ENCODE peak calls at places on chromosomes 4 and X, in five cellular contexts. R is endothelial cell of umbilical vein; N is IMR-90; V is CD8-positive, alpha-beta T cell; Y is breast epithelium. F is an unnamed sample.

GRCh38 chr4:1218892-1219552 is 29.9 kb downstream of the CTBP1 start:
- DNase-seq in R (no peak), N (no peak), V (no peak), Y (no peak), F (no peak)

GRCh38 chr4:108980455-108981239 is 217.8 kb upstream of the ETNPPL start:
- DNase-seq in R (no peak), N (no peak), V (no peak), Y (no peak), F (no peak)

GRCh38 chr4:188403272-188403671 is 264.0 kb downstream of the TRIML1 start:
- DNase-seq in R (no peak), N (no peak), V (no peak), Y (no peak), F (no peak)

GRCh38 chr4:104394409-104394813 is 100.3 kb downstream of the CXXC4 start:
- DNase-seq in R (no peak), N (no peak), V (no peak), Y (no peak), F (peak)

GRCh38 chr4:99013402-99013843 is 17.9 kb downstream of the METAP1 start:
- DNase-seq in R (no peak), N (peak), V (no peak), Y (no peak), F (no peak)

GRCh38 chr4:102843938-102844337 is 16.6 kb upstream of the UBE2D3 start:
- DNase-seq in R (no peak), N (no peak), V (no peak), Y (no peak), F (no peak)

GRCh38 chrX:1316527-1316926 is 20.1 kb upstream of the IL3RA start:
- DNase-seq in R (no peak), N (no peak), V (no peak), Y (peak), F (peak)

GRCh38 chrX:33969105-33969504 is 163.0 kb downstream of the FAM47A start:
- DNase-seq in R (no peak), N (no peak), V (no peak), Y (no peak), F (no peak)

GRCh38 chr4:188934320-188934975 is 795.2 kb downstream of the TRIML1 start:
- DNase-seq in R (no peak), N (peak), V (no peak), Y (no peak), F (no peak)

GRCh38 chrX:125681507-125681906 is 361.8 kb downstream of the TEX13C start:
- DNase-seq in R (no peak), N (no peak), V (no peak), Y (no peak), F (no peak)

GRCh38 chrX:4547218-4547836 is 833.9 kb upstream of the PRKX start:
- DNase-seq in R (peak), N (peak), V (peak), Y (no peak), F (no peak)

GRCh38 chr4:122876456-122876855 is 45.9 kb downstream of the NUDT6 start:
- DNase-seq in R (no peak), N (peak), V (no peak), Y (no peak), F (no peak)

GRCh38 chr4:183342541-183343533 is 20.6 kb upstream of the CLDN24 start:
- DNase-seq in R (no peak), N (no peak), V (no peak), Y (no peak), F (no peak)

GRCh38 chr4:78079701-78080430 is 22.7 kb downstream of the FRAS1 start:
- DNase-seq in R (no peak), N (no peak), V (no peak), Y (no peak), F (no peak)

GRCh38 chr4:11878241-11878640 is 449.5 kb upstream of the HS3ST1 start:
- DNase-seq in R (no peak), N (no peak), V (no peak), Y (no peak), F (no peak)

GRCh38 chrX:68705986-68706385 is 58.5 kb downstream of the STARD8 start:
- DNase-seq in R (no peak), N (no peak), V (no peak), Y (no peak), F (no peak)

GRCh38 chr4:118967393-118967792 is 78.7 kb downstream of the SYNPO2 start:
- DNase-seq in R (no peak), N (peak), V (no peak), Y (peak), F (no peak)

GRCh38 chr4:21415728-21416127 is 532.8 kb downstream of the KCNIP4 start:
- DNase-seq in R (no peak), N (no peak), V (no peak), Y (no peak), F (no peak)

GRCh38 chr4:106746451-106746850 is 289.7 kb downstream of the DKK2 start:
- DNase-seq in R (peak), N (no peak), V (no peak), Y (no peak), F (no peak)

GRCh38 chrX:69104756-69105434 is 60.4 kb downstream of the PJA1 start:
- DNase-seq in R (no peak), N (no peak), V (no peak), Y (no peak), F (no peak)

GRCh38 chr4:154958621-154959358 is 177.7 kb downstream of the RBM46 start:
- DNase-seq in R (no peak), N (no peak), V (no peak), Y (no peak), F (no peak)

GRCh38 chr4:13635281-13635799 is 7.8 kb upstream of the BOD1L1 start:
- DNase-seq in R (no peak), N (no peak), V (no peak), Y (no peak), F (no peak)

GRCh38 chrX:140123446-140123845 is 158.1 kb upstream of the CXorf66 start:
- DNase-seq in R (no peak), N (no peak), V (no peak), Y (no peak), F (no peak)

GRCh38 chr4:11589676-11590075 is 161.0 kb upstream of the HS3ST1 start:
- DNase-seq in R (peak), N (peak), V (no peak), Y (no peak), F (no peak)

GRCh38 chr4:139171878-139172691 is 4.9 kb downstream of the ELF2 start:
- DNase-seq in R (no peak), N (peak), V (no peak), Y (no peak), F (no peak)

GRCh38 chr4:140092094-140092820 is 61.7 kb downstream of the MAML3 start:
- DNase-seq in R (peak), N (no peak), V (peak), Y (peak), F (peak)

GRCh38 chr4:8916914-8917305 is 45.3 kb upstream of the HMX1 start:
- DNase-seq in R (no peak), N (no peak), V (no peak), Y (peak), F (no peak)

GRCh38 chrX:153509592-153509991 is 7.8 kb upstream of the ATP2B3 start:
- DNase-seq in R (no peak), N (no peak), V (no peak), Y (no peak), F (no peak)

GRCh38 chrX:12138366-12139313 is at the start of gene FRMPD4:
- DNase-seq in R (no peak), N (peak), V (no peak), Y (no peak), F (peak)

GRCh38 chr4:8394125-8394524 is 46.4 kb downstream of the ACOX3 start:
- DNase-seq in R (no peak), N (peak), V (no peak), Y (peak), F (no peak)

GRCh38 chr4:45578874-45579273 is 545.0 kb downstream of the GABRG1 start:
- DNase-seq in R (no peak), N (no peak), V (no peak), Y (no peak), F (no peak)

GRCh38 chr4:154135576-154135975 is 346.7 kb upstream of the SFRP2 start:
- DNase-seq in R (no peak), N (no peak), V (no peak), Y (no peak), F (no peak)

GRCh38 chr4:168388890-168389289 is 70.3 kb upstream of the DDX60 start:
- DNase-seq in R (peak), N (peak), V (no peak), Y (no peak), F (no peak)

GRCh38 chr4:115165503-115165902 is 52.1 kb upstream of the NDST4 start:
- DNase-seq in R (no peak), N (no peak), V (no peak), Y (no peak), F (no peak)

GRCh38 chrX:29431895-29432294 is 783.5 kb upstream of the MAGEB2 start:
- DNase-seq in R (no peak), N (no peak), V (no peak), Y (no peak), F (no peak)

GRCh38 chrX:115047181-115047580 is 29.8 kb upstream of the IL13RA2 start:
- DNase-seq in R (no peak), N (peak), V (no peak), Y (no peak), F (no peak)

GRCh38 chrX:47481160-47481559 is 1.9 kb downstream of the ZNF41 start:
- DNase-seq in R (no peak), N (no peak), V (no peak), Y (no peak), F (no peak)

GRCh38 chr4:38935391-38936073 is 67.9 kb downstream of the FAM114A1 start:
- DNase-seq in R (no peak), N (peak), V (no peak), Y (no peak), F (no peak)

GRCh38 chrX:39720945-39721344 is 376.8 kb downstream of the BCOR start:
- DNase-seq in R (no peak), N (no peak), V (no peak), Y (no peak), F (no peak)
- H3K27ac ChIP-seq in R (no peak), N (no peak), V (no peak), Y (no peak), F (no peak)

DNA sequence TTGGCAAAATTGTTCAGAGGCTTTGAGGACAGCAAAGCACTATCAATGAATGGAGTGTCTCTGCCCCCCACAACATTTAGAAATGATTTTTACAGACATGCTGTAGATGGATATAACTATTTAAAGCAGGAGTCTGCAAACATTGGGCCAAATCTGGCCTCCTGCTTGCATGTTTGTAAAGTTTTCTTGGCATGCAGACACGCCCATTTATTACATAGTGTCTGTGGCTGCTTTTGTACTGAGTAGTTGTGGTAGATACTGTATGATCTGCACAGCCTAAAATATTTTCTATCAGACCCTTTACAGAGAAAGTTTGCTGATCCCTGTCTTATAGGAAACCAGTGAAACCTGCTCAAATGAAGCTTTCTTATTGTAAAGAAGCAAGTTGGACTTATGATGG is 45.5 kb upstream of the PHEX start:
- DNase-seq in R (no peak), N (peak), V (no peak), Y (no peak), F (no peak)
- H3K27ac ChIP-seq in R (no peak), N (no peak), V (no peak), Y (no peak), F (no peak)

DNA sequence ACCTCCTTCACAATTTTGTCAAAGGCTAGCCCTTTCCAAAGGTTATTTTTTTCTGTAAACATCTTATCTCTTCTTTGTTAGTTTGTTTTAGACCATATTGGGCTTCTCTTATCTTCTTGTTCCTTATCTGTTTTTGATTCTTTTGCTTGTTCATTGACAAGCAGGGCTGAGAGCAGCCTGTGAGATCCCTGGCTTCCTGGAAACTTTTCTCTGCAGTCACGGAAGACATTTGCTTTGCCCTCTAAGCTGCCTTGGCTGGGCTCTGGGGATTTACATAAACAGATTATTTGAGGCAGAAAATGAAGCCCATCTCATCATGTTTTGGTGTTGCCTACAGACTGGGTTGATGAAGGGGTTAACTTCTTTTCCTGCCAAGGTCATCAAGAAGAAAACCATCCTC is 157.4 kb upstream of the AMOT start:
- DNase-seq in R (no peak), N (no peak), V (no peak), Y (no peak), F (no peak)
- H3K27ac ChIP-seq in R (no peak), N (no peak), V (no peak), Y (no peak), F (no peak)

DNA sequence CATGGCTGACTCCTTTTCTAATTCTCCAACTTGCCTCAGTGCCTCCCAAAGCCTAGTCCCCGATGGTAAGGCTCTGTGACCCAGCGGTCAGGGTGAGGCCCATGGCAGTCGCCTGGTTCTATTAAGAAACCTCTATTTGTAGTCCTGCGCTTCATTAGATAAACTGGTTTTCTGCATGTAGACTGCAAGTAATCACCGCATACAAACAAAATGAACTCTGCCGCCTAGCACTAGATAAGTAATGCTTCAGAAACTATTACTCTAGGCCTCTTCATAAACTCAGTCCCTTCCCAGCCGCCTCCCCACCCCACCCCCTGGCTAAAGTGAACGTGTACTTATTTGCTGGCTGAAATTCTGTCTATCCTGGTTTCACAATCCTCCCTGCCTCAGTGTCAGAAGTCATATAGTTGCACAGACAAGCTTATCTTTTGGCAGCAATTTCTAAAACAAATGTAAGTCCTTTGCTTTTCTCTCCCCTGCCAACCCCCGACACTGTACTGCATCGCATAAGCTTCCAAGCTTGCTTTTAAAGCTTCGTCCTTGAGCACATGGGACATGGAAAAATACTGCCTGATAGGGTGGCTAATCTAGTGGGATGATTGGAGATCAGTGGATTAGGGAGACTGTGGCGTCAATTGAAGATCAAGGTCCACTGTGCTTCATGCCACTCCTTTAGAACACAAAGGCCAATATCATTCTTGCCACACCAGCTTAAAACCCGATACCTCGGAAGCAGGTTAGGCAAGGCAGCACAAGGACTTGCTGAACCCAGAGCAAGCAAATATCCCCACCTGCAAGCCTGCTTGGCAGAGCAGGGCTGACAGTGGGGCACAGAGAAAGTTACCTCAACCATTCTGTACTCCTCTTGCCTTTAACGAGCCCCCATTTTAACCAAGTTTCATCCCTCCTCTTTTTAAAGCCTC is 125.8 kb downstream of the IRF2 start:
- DNase-seq in R (no peak), N (peak), V (no peak), Y (no peak), F (no peak)
- H3K27ac ChIP-seq in R (no peak), N (peak), V (no peak), Y (no peak), F (no peak)

GRCh38 chr4:124426279-124426678 is 286.3 kb downstream of the ANKRD50 start:
- DNase-seq in R (no peak), N (no peak), V (no peak), Y (no peak), F (no peak)

GRCh38 chr4:124427095-124427767 is 285.3 kb downstream of the ANKRD50 start:
- DNase-seq in R (peak), N (no peak), V (no peak), Y (no peak), F (no peak)

GRCh38 chr4:124429746-124430250 is 282.7 kb downstream of the ANKRD50 start:
- DNase-seq in R (peak), N (no peak), V (no peak), Y (no peak), F (no peak)

GRCh38 chr4:124431663-124432192 is 280.8 kb downstream of the ANKRD50 start:
- DNase-seq in R (peak), N (peak), V (no peak), Y (no peak), F (no peak)

DNA sequence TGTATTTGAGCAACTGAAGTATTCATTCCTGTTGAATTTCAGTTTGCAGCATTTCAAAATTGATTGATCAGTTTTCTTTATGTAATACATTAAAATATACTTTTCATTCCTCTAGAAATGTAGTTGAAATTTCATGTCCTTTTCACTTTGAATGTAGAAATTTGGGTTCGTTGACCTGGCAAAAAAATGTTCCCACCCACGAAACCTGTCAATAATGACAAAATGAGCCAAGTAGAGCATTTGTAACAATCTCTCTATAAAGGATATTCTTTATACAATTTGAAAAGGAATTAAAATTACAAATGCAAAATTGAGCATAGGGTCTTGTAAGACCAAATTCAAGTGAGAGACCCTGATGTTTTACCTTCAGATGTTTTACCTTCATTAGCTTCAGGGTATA is 283.9 kb downstream of the ANKRD50 start:
- DNase-seq in R (no peak), N (no peak), V (no peak), Y (no peak), F (no peak)
- H3K27ac ChIP-seq in R (peak), N (no peak), V (no peak), Y (no peak), F (no peak)

DNA sequence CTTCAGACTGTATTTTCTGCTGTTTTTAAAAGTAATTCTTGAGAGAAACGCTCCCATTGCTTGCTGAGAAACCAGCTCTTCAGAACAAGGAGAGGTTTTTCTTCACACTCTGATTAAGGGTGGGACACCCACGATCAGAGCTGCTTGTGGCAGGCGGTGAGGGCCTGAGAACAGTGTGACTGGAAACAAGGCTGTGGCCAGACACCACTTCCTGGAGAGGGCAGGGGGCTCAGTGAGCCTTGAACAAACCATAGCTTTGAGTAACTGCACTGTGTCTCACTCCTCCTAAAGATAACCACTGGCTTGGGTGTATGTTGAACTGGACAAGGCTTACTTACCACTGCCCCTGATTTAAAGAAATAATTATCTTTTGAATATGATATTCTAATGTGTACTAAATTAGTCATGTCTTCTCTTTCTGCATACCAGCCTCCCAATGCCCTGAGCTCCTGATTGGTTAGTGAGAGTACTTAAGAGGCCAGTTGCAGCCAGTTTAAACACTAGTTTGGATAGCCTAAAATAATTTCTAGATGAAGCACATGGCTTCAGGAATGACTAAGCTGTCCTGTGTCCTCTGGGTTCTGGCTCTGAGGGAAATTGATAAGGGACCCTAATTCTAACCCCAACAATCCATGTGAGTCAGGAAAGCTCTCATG is 3.7 kb upstream of the GPR82 start:
- DNase-seq in R (no peak), N (peak), V (peak), Y (no peak), F (no peak)
- H3K27ac ChIP-seq in R (no peak), N (no peak), V (no peak), Y (no peak), F (no peak)

GRCh38 chr4:25061602-25062001 is 30.9 kb upstream of the LGI2 start:
- DNase-seq in R (no peak), N (no peak), V (no peak), Y (no peak), F (no peak)
- H3K27ac ChIP-seq in R (no peak), N (no peak), V (no peak), Y (no peak), F (no peak)

DNA sequence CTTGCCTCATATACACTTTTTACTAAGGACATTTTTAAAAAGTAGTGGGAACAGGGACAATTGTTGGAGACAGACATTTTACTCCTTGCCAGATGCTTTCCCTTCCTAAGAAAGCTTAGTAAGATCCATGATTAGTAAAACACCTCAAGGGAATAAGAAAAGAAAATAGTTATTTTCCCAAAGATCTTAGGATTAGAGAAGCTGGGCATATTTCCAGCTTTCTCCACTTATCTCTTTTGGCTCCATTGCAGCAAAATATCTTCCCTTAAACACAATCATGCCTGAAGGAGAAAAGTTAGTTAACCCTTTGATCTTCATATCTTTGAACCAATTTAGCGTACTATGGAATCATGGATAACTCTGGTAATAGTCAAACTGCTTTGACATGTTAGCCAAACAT is 257.9 kb downstream of the PCDH18 start:
- DNase-seq in R (no peak), N (peak), V (no peak), Y (no peak), F (no peak)
- H3K27ac ChIP-seq in R (no peak), N (no peak), V (no peak), Y (peak), F (no peak)